ENCODE peak calls at places on chromosomes 1 and 21, in four cellular contexts. W, R, N and K are unnamed samples.

GRCh38 chr1:114008352-114009041 is 29.2 kb downstream of the OLFML3 start:
- DNase-seq in W (no peak), N (no peak), R (no peak), K (no peak)

GRCh38 chr1:203673550-203674411 is 47.1 kb downstream of the ATP2B4 start:
- DNase-seq in R (peak), W (peak), N (no peak), K (peak)

GRCh38 chr1:63148825-63149645 is 173.3 kb upstream of the FOXD3 start:
- DNase-seq in W (peak), N (peak), R (peak), K (peak)

GRCh38 chr1:245956225-245956624 is 550.9 kb downstream of the SMYD3 start:
- DNase-seq in R (no peak), N (no peak), W (no peak), K (peak)

GRCh38 chr1:17612831-17613230 is 73.3 kb downstream of the ARHGEF10L start:
- DNase-seq in N (no peak), R (no peak), W (no peak), K (peak)

GRCh38 chr1:33895396-33895795 is 31.5 kb downstream of the HMGB4 start:
- DNase-seq in R (no peak), W (no peak), N (no peak), K (no peak)

GRCh38 chr21:44752701-44753235 is 41.4 kb upstream of the TSPEAR start:
- DNase-seq in W (peak), R (no peak), N (no peak), K (no peak)

GRCh38 chr1:89383185-89383584 is 19.3 kb downstream of the GBP6 start:
- DNase-seq in W (no peak), R (no peak), N (no peak), K (no peak)

GRCh38 chr1:57423135-57424131 is at the start of gene DAB1:
- DNase-seq in W (no peak), N (peak), R (no peak), K (no peak)

GRCh38 chr1:4674676-4675075 is 20.3 kb downstream of the AJAP1 start:
- DNase-seq in W (no peak), R (no peak), N (no peak), K (no peak)

GRCh38 chr1:32215629-32216505 is 6.3 kb downstream of the TMEM234 start:
- DNase-seq in W (peak), N (peak), R (peak), K (peak)

GRCh38 chr21:44317241-44317782 is 17.5 kb downstream of the PFKL start:
- DNase-seq in N (no peak), W (no peak), R (no peak), K (no peak)

GRCh38 chr1:6785318-6785712 is at the start of gene CAMTA1:
- DNase-seq in N (peak), W (no peak), R (no peak), K (no peak)

GRCh38 chr21:45211661-45212060 is 76.0 kb downstream of the POFUT2 start:
- DNase-seq in W (no peak), R (no peak), N (no peak), K (peak)

GRCh38 chr1:938088-938683 is 14.5 kb downstream of the SAMD11 start:
- DNase-seq in W (no peak), N (no peak), R (peak), K (peak)

GRCh38 chr1:50658421-50659076 is 235.3 kb upstream of the DMRTA2 start:
- DNase-seq in R (peak), N (no peak), W (no peak), K (no peak)

GRCh38 chr1:192506741-192507155 is 68.8 kb upstream of the RGS1 start:
- DNase-seq in W (peak), N (no peak), R (peak), K (no peak)

GRCh38 chr1:234237416-234237815 is 135.8 kb upstream of the COA6 start:
- DNase-seq in N (no peak), R (no peak), W (no peak), K (no peak)

GRCh38 chr1:237205400-237206064 is 163.5 kb downstream of the RYR2 start:
- DNase-seq in W (no peak), R (no peak), N (no peak), K (no peak)

GRCh38 chr1:9101510-9102146 is 27.3 kb downstream of the GPR157 start:
- DNase-seq in N (peak), R (peak), W (peak), K (peak)
- TF ChIP-seq FOSL1 in N (no peak), R (no peak), W (no peak), K (no peak)

DNA sequence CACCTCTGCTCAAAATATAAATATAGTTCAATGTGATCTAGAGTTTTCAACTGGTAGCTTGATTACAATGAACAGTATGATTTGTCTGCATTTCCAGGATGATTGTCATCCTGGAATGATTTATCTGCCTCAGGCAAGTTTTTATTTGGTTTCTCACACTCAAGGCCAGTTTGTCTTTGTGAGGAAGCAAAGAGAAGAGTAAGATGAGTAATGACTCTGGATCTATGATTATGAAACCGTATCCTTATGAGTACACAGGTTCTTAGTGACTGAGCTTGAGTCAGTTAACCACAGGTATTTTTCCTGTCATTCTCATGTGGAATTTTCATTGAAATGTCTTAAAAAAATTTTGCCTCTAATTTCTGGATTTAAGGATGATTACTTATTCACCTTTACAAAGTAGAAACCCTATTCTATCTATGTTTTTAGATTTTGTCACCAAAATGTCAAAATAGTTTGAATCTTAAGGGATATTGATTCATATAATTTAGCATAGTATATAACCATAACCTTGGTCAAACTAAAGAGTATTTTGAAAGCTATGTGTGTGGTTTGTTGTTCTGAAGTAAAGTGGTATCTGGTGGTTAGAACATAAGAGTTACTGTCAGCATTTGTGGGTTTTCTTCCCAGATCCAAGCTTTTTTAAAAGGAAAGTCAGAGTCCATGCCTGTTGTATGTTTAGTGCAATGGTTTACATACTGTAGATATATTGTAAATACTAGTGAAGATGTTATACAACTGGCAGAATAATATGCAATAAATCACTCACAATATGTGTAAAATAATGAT is 145.0 kb downstream of the RASAL2 start:
- DNase-seq in N (no peak), W (peak), R (peak), K (no peak)
- TF ChIP-seq FOSL1 in N (no peak), W (peak), R (peak), K (no peak)

GRCh38 chr21:31557956-31558838 is 101.3 kb upstream of the SOD1 start:
- DNase-seq in N (peak), R (no peak), W (no peak), K (no peak)
- TF ChIP-seq FOSL1 in N (peak), R (no peak), W (no peak), K (no peak)

GRCh38 chr1:221573727-221574126 is 168.2 kb downstream of the DUSP10 start:
- DNase-seq in W (no peak), R (no peak), N (no peak), K (no peak)

GRCh38 chr1:221575605-221576004 is 166.3 kb downstream of the DUSP10 start:
- DNase-seq in W (no peak), N (no peak), R (no peak), K (no peak)

GRCh38 chr1:221574529-221574928 is 167.4 kb downstream of the DUSP10 start:
- DNase-seq in N (no peak), R (no peak), W (no peak), K (no peak)

GRCh38 chr1:221576268-221576667 is 165.6 kb downstream of the DUSP10 start:
- DNase-seq in N (no peak), W (no peak), R (no peak), K (no peak)
- TF ChIP-seq FOSL1 in N (no peak), W (no peak), R (no peak), K (no peak)